ENCODE peak calls at places on chromosomes 7 and 10, in six cellular contexts. Y is IMR-90, G is neuronal stem cell, N is mesenchymal stem cell, V is H9, D is H1. Z is an unnamed sample.

GRCh38 chr10:124155781-124156401 is 62.5 kb upstream of the CHST15 start:
- DNase-seq in G (no peak), V (no peak), N (no peak), D (no peak), Y (no peak), Z (no peak)

GRCh38 chr7:77217474-77218185 is 18.0 kb upstream of the FGL2 start:
- DNase-seq in G (no peak), V (no peak), N (no peak), D (no peak), Y (peak), Z (no peak)

GRCh38 chr7:75776295-75776971 is 4.4 kb upstream of the CCL26 start:
- DNase-seq in G (no peak), Y (peak), V (no peak), N (peak), D (no peak), Z (no peak)

GRCh38 chr7:32586291-32587221 is 91.3 kb downstream of the AVL9 start:
- DNase-seq in N (peak), Y (peak), G (no peak), D (no peak), V (no peak), Z (no peak)

GRCh38 chr10:123526356-123527079 is 139.6 kb upstream of the GPR26 start:
- DNase-seq in N (no peak), Y (no peak), D (no peak), G (no peak), V (no peak), Z (no peak)

GRCh38 chr7:5689118-5689517 is 92.3 kb downstream of the RNF216 start:
- DNase-seq in V (no peak), G (no peak), D (no peak), N (peak), Y (peak), Z (no peak)

GRCh38 chr7:148242271-148242801 is 348.2 kb upstream of the C7orf33 start:
- DNase-seq in N (peak), Y (peak), V (peak), G (peak), D (no peak), Z (peak)

GRCh38 chr7:131945313-131945831 is 388.9 kb upstream of the PODXL start:
- DNase-seq in Y (peak), G (peak), V (peak), N (peak), D (peak), Z (peak)

GRCh38 chr7:5755704-5756131 is 25.7 kb downstream of the RNF216 start:
- DNase-seq in Y (peak), D (no peak), G (no peak), N (peak), V (no peak), Z (no peak)

GRCh38 chr7:11726251-11727155 is 105.5 kb downstream of the THSD7A start:
- DNase-seq in V (no peak), N (no peak), G (no peak), Y (peak), D (no peak), Z (no peak)

GRCh38 chr7:84073476-84073875 is 121.1 kb downstream of the SEMA3A start:
- DNase-seq in N (peak), Y (peak), G (no peak), D (no peak), V (no peak), Z (peak)

GRCh38 chr7:141071260-141071854 is 2.5 kb upstream of the TMEM178B start:
- DNase-seq in N (no peak), Y (no peak), G (peak), V (peak), D (peak), Z (peak)

GRCh38 chr10:112126901-112127300 is 56.7 kb downstream of the GPAM start:
- DNase-seq in G (no peak), V (no peak), Y (no peak), D (no peak), N (no peak), Z (no peak)

GRCh38 chr7:37119296-37119695 is 329.4 kb downstream of the ELMO1 start:
- DNase-seq in D (no peak), V (no peak), N (peak), Y (no peak), G (no peak), Z (no peak)

GRCh38 chr10:93566435-93567276 is at the start of gene FFAR4:
- DNase-seq in N (peak), Y (no peak), D (peak), G (no peak), V (peak), Z (peak)

GRCh38 chr7:19133891-19134290 is 11.3 kb downstream of the FERD3L start:
- DNase-seq in D (no peak), Y (peak), G (no peak), N (no peak), V (no peak), Z (no peak)

GRCh38 chr7:34523233-34523918 is 134.6 kb upstream of the NPSR1 start:
- DNase-seq in V (no peak), G (no peak), D (no peak), N (peak), Y (no peak), Z (no peak)

GRCh38 chr7:100895956-100896742 is 461 bp upstream of the ACHE start:
- DNase-seq in D (peak), Y (no peak), G (no peak), N (no peak), V (peak), Z (peak)

GRCh38 chr7:79692015-79692414 is 238.5 kb upstream of the MAGI2 start:
- DNase-seq in N (peak), D (no peak), Y (peak), V (no peak), G (no peak), Z (peak)

GRCh38 chr10:30013684-30014246 is 45.6 kb downstream of the JCAD start:
- DNase-seq in N (no peak), G (no peak), V (no peak), Y (peak), D (no peak), Z (no peak)

GRCh38 chr7:1893451-1893850 is 223.4 kb downstream of the ELFN1 start:
- DNase-seq in G (no peak), Y (no peak), N (no peak), V (no peak), D (no peak), Z (no peak)

DNA sequence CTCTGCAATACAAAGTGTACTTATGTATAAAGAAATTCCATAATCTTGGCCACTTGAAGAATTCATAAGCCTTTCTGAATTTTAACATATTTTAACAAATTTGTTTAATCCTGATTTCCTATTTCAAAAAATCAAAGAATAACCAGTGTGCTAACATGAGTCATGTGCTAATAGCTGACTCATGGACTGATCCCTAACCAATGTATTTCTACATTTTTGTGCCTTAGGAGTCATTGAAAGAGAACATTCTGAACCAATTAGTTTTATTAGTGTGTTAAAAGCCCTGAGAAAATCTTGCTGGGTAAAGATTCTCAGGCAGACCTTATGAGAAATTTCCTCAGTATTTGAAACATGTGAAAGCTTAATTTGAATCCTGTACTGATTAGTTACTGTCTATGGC is 73.1 kb upstream of the CCAR1 start:
- DNase-seq in N (peak), V (no peak), G (no peak), D (no peak), Y (peak), Z (no peak)
- H3K27ac ChIP-seq in N (no peak), V (no peak), G (no peak), D (no peak), Y (peak), Z (no peak)

GRCh38 chr7:151482883-151483699 is 36.6 kb downstream of the RHEB start:
- DNase-seq in N (no peak), V (no peak), Y (no peak), D (no peak), G (no peak), Z (no peak)

GRCh38 chr7:151483700-151483960 is 36.1 kb downstream of the RHEB start:
- DNase-seq in V (no peak), G (no peak), Y (no peak), N (no peak), D (no peak), Z (peak)

GRCh38 chr7:151487246-151487645 is 32.4 kb downstream of the RHEB start:
- DNase-seq in Y (peak), D (no peak), G (no peak), N (no peak), V (no peak), Z (no peak)

GRCh38 chr7:151486074-151486473 is 33.6 kb downstream of the RHEB start:
- DNase-seq in G (no peak), Y (no peak), N (no peak), D (no peak), V (no peak), Z (no peak)

DNA sequence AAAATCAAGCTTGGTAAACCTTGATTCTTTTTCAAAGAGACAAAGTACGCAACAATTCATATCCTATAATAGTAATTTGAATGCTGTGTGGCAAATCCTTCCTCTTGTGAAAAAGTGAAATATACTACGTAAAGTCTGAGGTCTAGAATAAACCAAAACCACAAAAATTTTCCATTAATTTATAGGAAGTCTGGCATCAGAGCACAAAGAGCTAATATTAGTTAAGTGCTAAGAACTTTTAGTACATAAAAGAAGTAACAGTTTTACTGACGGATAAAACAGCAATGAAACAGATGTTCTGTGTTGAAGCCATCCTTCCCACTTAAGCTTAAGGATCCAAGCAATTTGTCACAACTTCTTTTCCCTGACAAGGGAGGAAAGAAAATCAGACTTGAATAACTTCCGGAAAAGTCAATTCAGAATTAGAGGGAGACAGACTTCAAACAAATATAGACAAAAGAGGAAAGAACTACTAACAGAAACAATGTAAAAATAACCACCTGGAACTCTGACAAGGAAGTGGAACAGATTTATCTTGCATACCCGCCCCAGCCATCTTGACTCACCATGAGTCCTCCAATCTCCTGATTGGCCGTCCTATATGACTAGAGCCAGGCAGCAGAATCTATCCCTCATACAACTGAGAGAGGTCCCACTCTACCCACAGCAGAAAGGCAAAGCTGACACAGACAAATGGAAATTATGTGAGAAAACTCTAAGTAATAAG is 34.5 kb downstream of the RHEB start:
- DNase-seq in Y (peak), G (no peak), D (no peak), V (no peak), N (peak), Z (no peak)
- H2BK15ac ChIP-seq in Y (no peak), G (no peak), D (no peak), V (no peak), N (no peak), Z (no peak)

DNA sequence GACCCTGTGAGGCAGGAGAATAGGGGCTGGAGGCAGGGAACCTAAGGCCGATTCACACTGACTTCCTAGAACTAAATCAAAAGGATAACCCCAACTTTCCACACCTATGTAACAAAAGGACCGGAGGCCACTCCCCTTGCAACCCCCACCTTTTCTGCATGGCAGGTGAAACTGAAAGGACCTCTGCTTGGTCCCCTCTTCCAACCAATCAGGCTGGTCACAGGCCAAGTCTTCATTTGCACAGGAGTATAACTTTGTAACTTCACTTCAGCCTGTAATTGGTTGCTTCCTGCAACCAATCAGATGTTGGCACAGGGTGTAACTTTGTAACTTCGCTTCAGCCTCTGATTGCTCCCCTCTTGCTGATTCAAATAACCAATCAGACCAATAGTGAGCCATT is 190.1 kb downstream of the FAM107B start:
- DNase-seq in N (no peak), D (no peak), Y (no peak), V (peak), G (no peak), Z (no peak)
- H3K27ac ChIP-seq in N (no peak), D (no peak), Y (no peak), V (no peak), G (no peak), Z (no peak)

GRCh38 chr7:17456541-17456940 is 158.1 kb downstream of the AHR start:
- DNase-seq in N (no peak), D (no peak), Y (peak), V (no peak), G (no peak), Z (no peak)

GRCh38 chr7:17463511-17464085 is 165.1 kb downstream of the AHR start:
- DNase-seq in G (no peak), D (no peak), V (no peak), N (no peak), Y (no peak), Z (no peak)

GRCh38 chr7:17460001-17460400 is 161.5 kb downstream of the AHR start:
- DNase-seq in D (no peak), V (no peak), Y (no peak), N (no peak), G (no peak), Z (no peak)

GRCh38 chr7:17462059-17462695 is 163.7 kb downstream of the AHR start:
- DNase-seq in N (no peak), G (no peak), D (no peak), Y (no peak), V (no peak), Z (no peak)

DNA sequence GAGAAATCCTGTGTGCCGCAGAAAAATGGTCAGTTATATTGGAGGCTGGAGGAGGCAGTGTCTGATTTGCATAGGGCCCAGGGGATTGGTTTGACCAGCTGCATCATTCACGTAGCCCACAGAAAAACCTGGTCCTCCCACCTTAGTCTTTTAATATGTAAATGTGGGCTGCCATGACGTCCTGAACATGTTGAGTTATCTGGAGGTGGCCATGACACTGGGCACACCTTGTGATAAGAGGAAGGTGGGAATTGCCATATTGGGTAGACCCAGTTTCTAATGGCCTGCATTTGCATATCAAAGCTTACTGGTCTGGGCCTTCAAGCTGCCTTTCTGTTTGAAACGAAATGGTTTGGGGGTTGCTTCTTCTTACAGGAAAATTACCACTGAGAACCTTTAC is 162.2 kb downstream of the AHR start:
- DNase-seq in N (no peak), G (no peak), V (no peak), Y (no peak), D (no peak), Z (no peak)
- H2BK15ac ChIP-seq in N (no peak), G (no peak), V (no peak), Y (no peak), D (no peak), Z (no peak)

DNA sequence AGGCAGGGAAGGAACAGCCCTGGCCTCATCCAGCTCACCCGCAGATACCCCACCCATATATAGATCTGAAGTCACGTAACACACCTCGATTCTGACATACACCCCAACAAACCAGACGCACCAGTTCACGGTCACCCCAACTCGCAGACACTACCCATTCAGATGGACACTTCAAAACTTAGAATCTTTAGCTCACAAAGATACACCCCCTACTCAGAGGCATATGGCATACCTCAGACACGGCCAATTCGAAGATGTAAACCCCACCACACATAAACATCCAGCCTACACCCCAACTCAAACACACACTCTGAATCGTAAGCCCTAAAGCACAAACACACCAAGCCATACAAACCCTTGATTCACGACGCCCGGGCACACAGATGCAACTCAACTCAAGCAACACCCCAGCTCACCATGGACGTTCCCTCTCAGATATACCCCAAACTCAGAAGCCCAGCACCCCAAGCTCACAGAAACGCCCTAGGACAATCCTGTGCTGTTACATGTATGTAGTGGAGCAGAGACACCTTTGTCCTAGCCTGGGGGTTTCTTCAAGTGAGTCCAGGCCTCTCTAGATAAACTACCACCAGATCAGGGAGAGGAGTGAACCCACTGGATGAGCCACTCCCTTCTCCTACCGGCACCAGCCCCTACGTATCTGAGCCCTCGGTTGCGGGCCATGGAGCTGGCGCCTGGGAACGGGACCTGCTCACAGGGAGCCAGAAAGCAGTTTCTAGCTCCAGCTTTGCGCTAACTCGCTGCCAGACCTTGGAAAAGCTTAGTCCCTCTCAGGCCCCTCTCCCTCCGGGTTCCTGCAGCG is 8.8 kb downstream of the PSD start:
- DNase-seq in Y (no peak), N (peak), G (no peak), V (peak), D (peak), Z (no peak)
- H3K27ac ChIP-seq in Y (peak), N (no peak), G (no peak), V (no peak), D (no peak), Z (no peak)

DNA sequence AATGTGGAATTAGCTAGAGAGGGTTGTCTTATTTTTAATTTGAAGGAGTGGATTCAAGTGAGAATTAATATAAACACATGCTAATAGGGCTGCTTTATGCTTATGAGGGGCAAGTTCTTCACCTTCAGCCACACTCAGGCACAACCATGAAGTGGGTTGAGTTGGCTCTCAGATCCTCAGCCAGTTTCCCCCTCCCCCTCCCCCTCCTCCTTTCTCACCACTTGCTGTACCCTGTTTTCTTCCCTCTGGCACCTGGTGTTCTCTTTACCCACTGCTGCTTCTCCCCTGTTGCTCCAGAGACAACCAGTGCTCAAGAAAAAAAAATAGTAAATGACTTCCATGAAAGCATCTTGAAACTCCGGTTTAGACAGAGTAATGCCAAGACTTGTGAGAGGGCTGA is 1083.3 kb downstream of the CNTNAP2 start:
- DNase-seq in Y (no peak), N (no peak), G (peak), D (no peak), V (no peak), Z (peak)
- H2BK15ac ChIP-seq in Y (no peak), N (no peak), G (no peak), D (no peak), V (no peak), Z (no peak)

GRCh38 chr7:106865130-106866115 is at the start of gene PIK3CG:
- DNase-seq in N (peak), V (no peak), D (no peak), Y (no peak), G (no peak), Z (no peak)

GRCh38 chr7:106862317-106863183 is 2.5 kb upstream of the PIK3CG start:
- DNase-seq in D (no peak), N (no peak), V (no peak), Y (peak), G (no peak), Z (no peak)

GRCh38 chr7:106863216-106863997 is 1.7 kb upstream of the PIK3CG start:
- DNase-seq in D (no peak), V (no peak), G (no peak), Y (no peak), N (no peak), Z (no peak)

GRCh38 chr7:106866298-106867281 is 1.5 kb downstream of the PIK3CG start:
- DNase-seq in V (no peak), D (no peak), Y (no peak), N (no peak), G (no peak), Z (no peak)

DNA sequence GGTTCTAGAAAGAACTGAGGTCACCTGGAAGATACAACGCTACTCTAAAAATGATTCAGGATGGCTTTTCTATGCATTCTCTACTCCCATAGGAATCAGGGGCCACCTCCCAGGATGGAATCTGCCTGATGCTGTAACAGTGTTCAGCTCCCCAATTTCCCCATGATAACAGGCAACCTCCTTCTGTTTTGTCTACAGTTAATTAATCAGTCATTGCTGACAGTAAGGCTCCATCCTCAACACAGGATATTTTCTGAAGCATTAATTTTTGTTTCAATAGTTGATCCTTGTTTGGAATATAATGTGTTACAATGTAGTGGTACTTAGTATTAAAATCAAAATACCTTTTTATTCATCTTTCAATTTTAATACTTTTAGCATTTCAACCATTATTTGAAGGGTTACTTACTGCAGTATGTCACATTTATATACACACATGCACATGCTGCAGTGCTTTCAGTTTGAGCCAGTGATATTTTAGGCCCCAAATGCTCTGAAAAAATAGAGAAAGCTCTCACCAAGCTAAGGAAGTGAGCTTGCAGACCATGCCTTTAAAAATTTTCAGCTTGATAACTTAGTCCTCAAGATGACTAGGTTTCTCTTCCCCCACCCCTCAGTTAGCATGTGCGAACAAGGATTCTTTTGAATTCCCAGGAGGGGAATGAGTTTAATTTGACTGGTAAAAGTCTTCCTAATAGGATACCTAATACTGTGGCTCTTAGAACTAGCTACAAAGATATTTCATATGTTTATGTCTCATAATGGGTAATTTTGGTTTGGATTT is 592 bp upstream of the PIK3CG start:
- DNase-seq in Y (no peak), G (no peak), V (no peak), D (no peak), N (peak), Z (no peak)
- H3K27ac ChIP-seq in Y (no peak), G (no peak), V (no peak), D (no peak), N (no peak), Z (no peak)